ENCODE peak calls at places on chromosomes 5 and 9, in nine cellular contexts. One of them, this sample, is unnamed.

GRCh38 chr5:96093890-96094381 is 132.3 kb upstream of the ELL2 start:
- DNase-seq in left ventricle myocardium inferior: no peak
- DNase-seq in astrocyte: peak; percentile 16
- DNase-seq in HEK293T: no peak
- DNase-seq in kidney epithelial cell: peak; percentile 32
- DNase-seq in omental fat pad: no peak
- DNase-seq in ecto neural progenitor cell: no peak
- DNase-seq in RKO: peak; percentile 80
- DNase-seq in stimulated activated CD4-positive, alpha-beta T cell treated with anti-CD3 and anti-CD28 coated beads, Interleukin-4, amount 100 ng/mL, for 24 hours: no peak
- DNase-seq in this sample: no peak

GRCh38 chr9:32551491-32552049 is 557 bp upstream of the SMIM27 start:
- DNase-seq in ecto neural progenitor cell: peak; percentile 56
- DNase-seq in astrocyte: peak; percentile 6
- DNase-seq in kidney epithelial cell: no peak
- DNase-seq in HEK293T: peak; percentile 6
- DNase-seq in omental fat pad: no peak
- DNase-seq in left ventricle myocardium inferior: no peak
- DNase-seq in RKO: peak; percentile 80
- DNase-seq in stimulated activated CD4-positive, alpha-beta T cell treated with anti-CD3 and anti-CD28 coated beads, Interleukin-4, amount 100 ng/mL, for 24 hours: peak; percentile 57
- DNase-seq in this sample: peak; percentile 77

GRCh38 chr9:117718085-117718484 is 13.9 kb downstream of the TLR4 start:
- DNase-seq in ecto neural progenitor cell: no peak
- DNase-seq in HEK293T: no peak
- DNase-seq in kidney epithelial cell: no peak
- DNase-seq in left ventricle myocardium inferior: no peak
- DNase-seq in RKO: no peak
- DNase-seq in astrocyte: no peak
- DNase-seq in omental fat pad: no peak
- DNase-seq in stimulated activated CD4-positive, alpha-beta T cell treated with anti-CD3 and anti-CD28 coated beads, Interleukin-4, amount 100 ng/mL, for 24 hours: no peak
- DNase-seq in this sample: no peak

GRCh38 chr9:114694719-114695269 is 12.8 kb upstream of the TEX48 start:
- DNase-seq in astrocyte: no peak
- DNase-seq in stimulated activated CD4-positive, alpha-beta T cell treated with anti-CD3 and anti-CD28 coated beads, Interleukin-4, amount 100 ng/mL, for 24 hours: peak; percentile 45
- DNase-seq in left ventricle myocardium inferior: no peak
- DNase-seq in RKO: no peak
- DNase-seq in HEK293T: no peak
- DNase-seq in kidney epithelial cell: no peak
- DNase-seq in ecto neural progenitor cell: no peak
- DNase-seq in omental fat pad: no peak
- DNase-seq in this sample: no peak

GRCh38 chr9:131635285-131635684 is 90.0 kb downstream of the PRRT1B start:
- DNase-seq in astrocyte: peak; percentile 98
- DNase-seq in omental fat pad: peak; percentile 57
- DNase-seq in RKO: peak; percentile 93
- DNase-seq in HEK293T: peak; percentile 57
- DNase-seq in ecto neural progenitor cell: no peak
- DNase-seq in left ventricle myocardium inferior: peak; percentile 77
- DNase-seq in kidney epithelial cell: peak; percentile 97
- DNase-seq in stimulated activated CD4-positive, alpha-beta T cell treated with anti-CD3 and anti-CD28 coated beads, Interleukin-4, amount 100 ng/mL, for 24 hours: peak; percentile 82
- DNase-seq in this sample: peak; percentile 53

GRCh38 chr5:16809816-16810502 is 126.1 kb downstream of the MYO10 start:
- DNase-seq in kidney epithelial cell: no peak
- DNase-seq in RKO: no peak
- DNase-seq in ecto neural progenitor cell: no peak
- DNase-seq in omental fat pad: no peak
- DNase-seq in HEK293T: no peak
- DNase-seq in left ventricle myocardium inferior: peak; percentile 43
- DNase-seq in stimulated activated CD4-positive, alpha-beta T cell treated with anti-CD3 and anti-CD28 coated beads, Interleukin-4, amount 100 ng/mL, for 24 hours: no peak
- DNase-seq in astrocyte: peak; percentile 89
- DNase-seq in this sample: no peak

GRCh38 chr5:175844174-175844573 is 27.2 kb upstream of the CPLX2 start:
- DNase-seq in astrocyte: no peak
- DNase-seq in ecto neural progenitor cell: no peak
- DNase-seq in omental fat pad: no peak
- DNase-seq in HEK293T: no peak
- DNase-seq in RKO: no peak
- DNase-seq in left ventricle myocardium inferior: no peak
- DNase-seq in kidney epithelial cell: no peak
- DNase-seq in stimulated activated CD4-positive, alpha-beta T cell treated with anti-CD3 and anti-CD28 coated beads, Interleukin-4, amount 100 ng/mL, for 24 hours: no peak
- DNase-seq in this sample: no peak

GRCh38 chr5:98474211-98474610 is 299.3 kb upstream of the RGMB start:
- DNase-seq in omental fat pad: no peak
- DNase-seq in ecto neural progenitor cell: no peak
- DNase-seq in RKO: no peak
- DNase-seq in HEK293T: no peak
- DNase-seq in kidney epithelial cell: no peak
- DNase-seq in stimulated activated CD4-positive, alpha-beta T cell treated with anti-CD3 and anti-CD28 coated beads, Interleukin-4, amount 100 ng/mL, for 24 hours: no peak
- DNase-seq in astrocyte: no peak
- DNase-seq in left ventricle myocardium inferior: no peak
- DNase-seq in this sample: no peak

GRCh38 chr5:142717582-142718215 is 31.8 kb upstream of the FGF1 start:
- DNase-seq in stimulated activated CD4-positive, alpha-beta T cell treated with anti-CD3 and anti-CD28 coated beads, Interleukin-4, amount 100 ng/mL, for 24 hours: no peak
- DNase-seq in omental fat pad: no peak
- DNase-seq in astrocyte: peak; percentile 39
- DNase-seq in kidney epithelial cell: no peak
- DNase-seq in left ventricle myocardium inferior: no peak
- DNase-seq in ecto neural progenitor cell: no peak
- DNase-seq in HEK293T: peak; percentile 35
- DNase-seq in RKO: peak; percentile 77
- DNase-seq in this sample: no peak

GRCh38 chr5:146390469-146390868 is 51.8 kb downstream of the POU4F3 start:
- DNase-seq in omental fat pad: no peak
- DNase-seq in left ventricle myocardium inferior: no peak
- DNase-seq in RKO: peak; percentile 1
- DNase-seq in kidney epithelial cell: no peak
- DNase-seq in stimulated activated CD4-positive, alpha-beta T cell treated with anti-CD3 and anti-CD28 coated beads, Interleukin-4, amount 100 ng/mL, for 24 hours: no peak
- DNase-seq in HEK293T: no peak
- DNase-seq in astrocyte: no peak
- DNase-seq in ecto neural progenitor cell: no peak
- DNase-seq in this sample: peak; percentile 10

GRCh38 chr9:120650352-120650751 is 63.9 kb downstream of the MEGF9 start:
- DNase-seq in stimulated activated CD4-positive, alpha-beta T cell treated with anti-CD3 and anti-CD28 coated beads, Interleukin-4, amount 100 ng/mL, for 24 hours: no peak
- DNase-seq in omental fat pad: no peak
- DNase-seq in astrocyte: no peak
- DNase-seq in ecto neural progenitor cell: no peak
- DNase-seq in left ventricle myocardium inferior: no peak
- DNase-seq in HEK293T: no peak
- DNase-seq in RKO: no peak
- DNase-seq in kidney epithelial cell: no peak
- DNase-seq in this sample: no peak

GRCh38 chr9:132168347-132168746 is 6.5 kb downstream of the NTNG2 start:
- DNase-seq in HEK293T: no peak
- DNase-seq in stimulated activated CD4-positive, alpha-beta T cell treated with anti-CD3 and anti-CD28 coated beads, Interleukin-4, amount 100 ng/mL, for 24 hours: no peak
- DNase-seq in RKO: no peak
- DNase-seq in omental fat pad: no peak
- DNase-seq in astrocyte: peak; percentile 46
- DNase-seq in left ventricle myocardium inferior: no peak
- DNase-seq in kidney epithelial cell: no peak
- DNase-seq in ecto neural progenitor cell: peak; percentile 44
- DNase-seq in this sample: no peak

GRCh38 chr9:133023117-133023890 is 7.5 kb upstream of the GTF3C5 start:
- DNase-seq in left ventricle myocardium inferior: no peak
- DNase-seq in HEK293T: no peak
- DNase-seq in RKO: no peak
- DNase-seq in astrocyte: no peak
- DNase-seq in ecto neural progenitor cell: no peak
- DNase-seq in kidney epithelial cell: no peak
- DNase-seq in stimulated activated CD4-positive, alpha-beta T cell treated with anti-CD3 and anti-CD28 coated beads, Interleukin-4, amount 100 ng/mL, for 24 hours: peak; percentile 27
- DNase-seq in omental fat pad: no peak
- DNase-seq in this sample: no peak

GRCh38 chr5:132458651-132459030 is 31.9 kb downstream of the IRF1 start:
- DNase-seq in RKO: no peak
- DNase-seq in ecto neural progenitor cell: no peak
- DNase-seq in left ventricle myocardium inferior: no peak
- DNase-seq in astrocyte: peak; percentile 89
- DNase-seq in HEK293T: no peak
- DNase-seq in kidney epithelial cell: peak; percentile 54
- DNase-seq in stimulated activated CD4-positive, alpha-beta T cell treated with anti-CD3 and anti-CD28 coated beads, Interleukin-4, amount 100 ng/mL, for 24 hours: no peak
- DNase-seq in omental fat pad: no peak
- DNase-seq in this sample: peak; percentile 70

GRCh38 chr5:123092696-123093095 is 3.7 kb downstream of the PRDM6 start:
- DNase-seq in HEK293T: no peak
- DNase-seq in ecto neural progenitor cell: no peak
- DNase-seq in stimulated activated CD4-positive, alpha-beta T cell treated with anti-CD3 and anti-CD28 coated beads, Interleukin-4, amount 100 ng/mL, for 24 hours: no peak
- DNase-seq in RKO: no peak
- DNase-seq in omental fat pad: no peak
- DNase-seq in kidney epithelial cell: no peak
- DNase-seq in astrocyte: no peak
- DNase-seq in left ventricle myocardium inferior: no peak
- DNase-seq in this sample: no peak

GRCh38 chr5:135458356-135458755 is 6.2 kb upstream of the TIFAB start:
- DNase-seq in left ventricle myocardium inferior: no peak
- DNase-seq in ecto neural progenitor cell: no peak
- DNase-seq in astrocyte: no peak
- DNase-seq in omental fat pad: no peak
- DNase-seq in kidney epithelial cell: no peak
- DNase-seq in stimulated activated CD4-positive, alpha-beta T cell treated with anti-CD3 and anti-CD28 coated beads, Interleukin-4, amount 100 ng/mL, for 24 hours: no peak
- DNase-seq in RKO: no peak
- DNase-seq in HEK293T: no peak
- DNase-seq in this sample: no peak

GRCh38 chr5:136062563-136063274 is 33.9 kb downstream of the TGFBI start:
- DNase-seq in ecto neural progenitor cell: no peak
- DNase-seq in astrocyte: no peak
- DNase-seq in omental fat pad: no peak
- DNase-seq in stimulated activated CD4-positive, alpha-beta T cell treated with anti-CD3 and anti-CD28 coated beads, Interleukin-4, amount 100 ng/mL, for 24 hours: peak; percentile 11
- DNase-seq in left ventricle myocardium inferior: no peak
- DNase-seq in kidney epithelial cell: no peak
- DNase-seq in HEK293T: peak; percentile 49
- DNase-seq in RKO: peak; percentile 64
- DNase-seq in this sample: peak; percentile 60

GRCh38 chr9:76873056-76873792 is 32.7 kb downstream of the PRUNE2 start:
- DNase-seq in kidney epithelial cell: no peak
- DNase-seq in RKO: no peak
- DNase-seq in stimulated activated CD4-positive, alpha-beta T cell treated with anti-CD3 and anti-CD28 coated beads, Interleukin-4, amount 100 ng/mL, for 24 hours: no peak
- DNase-seq in left ventricle myocardium inferior: no peak
- DNase-seq in HEK293T: no peak
- DNase-seq in omental fat pad: no peak
- DNase-seq in astrocyte: no peak
- DNase-seq in ecto neural progenitor cell: peak; percentile 75
- DNase-seq in this sample: no peak

GRCh38 chr9:14403112-14403511 is 89.2 kb upstream of the NFIB start:
- DNase-seq in left ventricle myocardium inferior: no peak
- DNase-seq in ecto neural progenitor cell: no peak
- DNase-seq in RKO: no peak
- DNase-seq in astrocyte: no peak
- DNase-seq in HEK293T: no peak
- DNase-seq in stimulated activated CD4-positive, alpha-beta T cell treated with anti-CD3 and anti-CD28 coated beads, Interleukin-4, amount 100 ng/mL, for 24 hours: no peak
- DNase-seq in omental fat pad: no peak
- DNase-seq in kidney epithelial cell: no peak
- DNase-seq in this sample: no peak

GRCh38 chr9:87095961-87096360 is 148.7 kb upstream of the GAS1 start:
- DNase-seq in HEK293T: no peak
- DNase-seq in stimulated activated CD4-positive, alpha-beta T cell treated with anti-CD3 and anti-CD28 coated beads, Interleukin-4, amount 100 ng/mL, for 24 hours: no peak
- DNase-seq in kidney epithelial cell: no peak
- DNase-seq in astrocyte: no peak
- DNase-seq in ecto neural progenitor cell: no peak
- DNase-seq in omental fat pad: no peak
- DNase-seq in left ventricle myocardium inferior: no peak
- DNase-seq in RKO: no peak
- DNase-seq in this sample: no peak

GRCh38 chr5:144179226-144179625 is 8.6 kb downstream of the KCTD16 start:
- DNase-seq in RKO: no peak
- DNase-seq in omental fat pad: no peak
- DNase-seq in ecto neural progenitor cell: no peak
- DNase-seq in HEK293T: no peak
- DNase-seq in left ventricle myocardium inferior: no peak
- DNase-seq in stimulated activated CD4-positive, alpha-beta T cell treated with anti-CD3 and anti-CD28 coated beads, Interleukin-4, amount 100 ng/mL, for 24 hours: no peak
- DNase-seq in kidney epithelial cell: no peak
- DNase-seq in astrocyte: no peak
- DNase-seq in this sample: no peak

This sample was measured in erythroblast.